ENCODE peak calls at places on chromosome 16, in six cellular contexts. M, G, E, O, R and Q are unnamed samples.

GRCh38 chr16:84065536-84066132 is 23.0 kb upstream of the SLC38A8 start:
- DNase-seq in M (no peak), G (peak), E (peak), O (peak), R (peak), Q (peak)

GRCh38 chr16:50002190-50002589 is 22.8 kb upstream of the CNEP1R1 start:
- DNase-seq in M (no peak), G (no peak), E (no peak), O (no peak), R (no peak), Q (no peak)

GRCh38 chr16:70749681-70750601 is 51.0 kb downstream of the VAC14 start:
- DNase-seq in M (no peak), G (no peak), E (no peak), O (no peak), R (peak), Q (peak)

GRCh38 chr16:11410382-11411058 is 65.3 kb downstream of the RMI2 start:
- DNase-seq in M (no peak), G (no peak), E (no peak), O (no peak), R (no peak), Q (no peak)

GRCh38 chr16:56988161-56988947 is 1.0 kb upstream of the NLRC5 start:
- DNase-seq in M (no peak), G (no peak), E (no peak), O (no peak), R (no peak), Q (peak)

GRCh38 chr16:87602821-87603683 is 744 bp downstream of the JPH3 start:
- DNase-seq in M (no peak), G (no peak), E (peak), O (no peak), R (peak), Q (peak)

GRCh38 chr16:17633146-17633966 is 162.6 kb upstream of the XYLT1 start:
- DNase-seq in M (no peak), G (no peak), E (no peak), O (no peak), R (no peak), Q (no peak)

GRCh38 chr16:3074860-3075545 is 9.6 kb downstream of the IL32 start:
- DNase-seq in M (peak), G (no peak), E (no peak), O (peak), R (no peak), Q (no peak)

GRCh38 chr16:14600164-14600563 is 29.9 kb downstream of the PARN start:
- DNase-seq in M (peak), G (peak), E (no peak), O (peak), R (peak), Q (peak)

GRCh38 chr16:999677-1000076 is 18.1 kb downstream of the SOX8 start:
- DNase-seq in M (no peak), G (no peak), E (no peak), O (no peak), R (no peak), Q (no peak)

GRCh38 chr16:50272687-50273381 is 6.5 kb downstream of the ADCY7 start:
- DNase-seq in M (no peak), G (no peak), E (no peak), O (no peak), R (no peak), Q (peak)

GRCh38 chr16:85645021-85645589 is 32.0 kb downstream of the GSE1 start:
- DNase-seq in M (no peak), G (no peak), E (no peak), O (no peak), R (no peak), Q (no peak)

GRCh38 chr16:683396-684066 is 603 bp downstream of the JMJD8 start:
- DNase-seq in M (no peak), G (no peak), E (no peak), O (peak), R (peak), Q (peak)

GRCh38 chr16:86519649-86520316 is 9.5 kb downstream of the FOXF1 start:
- DNase-seq in M (peak), G (peak), E (peak), O (peak), R (peak), Q (peak)